ENCODE peak calls at places on chromosomes 6 and 20, in seven cellular contexts. W is H9; G is RWPE1; C is GM12891; L is HCEC 1CT; Q is stimulated activated CD4-positive, alpha-beta T cell treated with anti-CD3 and anti-CD28 coated beads, Interleukin-4, amount 100 ng/mL, for 24 hours; E is fibroblast of lung. R is an unnamed sample.

GRCh38 chr6:91435630-91436029 is 848.8 kb upstream of the MAP3K7 start:
- DNase-seq in W (no peak), G (no peak), C (no peak), L (no peak), Q (no peak), E (no peak), R (no peak)

GRCh38 chr6:166415306-166415705 is 32.6 kb upstream of the MPC1 start:
- DNase-seq in W (no peak), G (no peak), C (no peak), L (no peak), Q (peak; percentile 22), E (no peak), R (no peak)

GRCh38 chr6:32973144-32973854 is 4.9 kb downstream of the BRD2 start:
- DNase-seq in W (no peak), G (no peak), C (no peak), L (peak; percentile 48), Q (peak; percentile 54), E (peak; percentile 40), R (peak; percentile 68)

GRCh38 chr6:90406142-90406794 is 109.6 kb upstream of the BACH2 start:
- DNase-seq in W (no peak), G (peak; percentile 84), C (no peak), L (peak; percentile 24), Q (peak; percentile 38), E (peak; percentile 82), R (no peak)

GRCh38 chr20:35013421-35014411 is 58.0 kb downstream of the MYH7B start:
- DNase-seq in W (peak; percentile 14), G (no peak), C (no peak), L (no peak), Q (no peak), E (no peak), R (no peak)

GRCh38 chr20:33277471-33278441 is 5.3 kb upstream of the BPIFB1 start:
- DNase-seq in W (no peak), G (no peak), C (no peak), L (no peak), Q (no peak), E (no peak), R (peak; percentile 72)

GRCh38 chr6:38404900-38405556 is 234.7 kb downstream of the BTBD9 start:
- DNase-seq in W (no peak), G (peak; percentile 84), C (no peak), L (no peak), Q (no peak), E (peak; percentile 39), R (no peak)

GRCh38 chr6:107585815-107586435 is 96.0 kb downstream of the SOBP start:
- DNase-seq in W (no peak), G (no peak), C (no peak), L (no peak), Q (no peak), E (no peak), R (peak; percentile 43)

GRCh38 chr6:160442151-160442550 is 94.0 kb downstream of the SLC22A3 start:
- DNase-seq in W (no peak), G (no peak), C (no peak), L (no peak), Q (no peak), E (no peak), R (no peak)

GRCh38 chr6:100096356-100096755 is 102.3 kb upstream of the MCHR2 start:
- DNase-seq in W (no peak), G (no peak), C (no peak), L (peak; percentile 28), Q (no peak), E (no peak), R (no peak)

GRCh38 chr6:55617272-55617671 is 38.3 kb upstream of the HMGCLL1 start:
- DNase-seq in W (peak; percentile 42), G (peak; percentile 7), C (no peak), L (peak; percentile 48), Q (no peak), E (peak; percentile 25), R (peak; percentile 72)

GRCh38 chr6:131281471-131282270 is 146.4 kb downstream of the AKAP7 start:
- DNase-seq in W (peak; percentile 69), G (no peak), C (no peak), L (no peak), Q (peak; percentile 55), E (peak; percentile 38), R (peak; percentile 86)

GRCh38 chr20:38501858-38502431 is 29.3 kb downstream of the RALGAPB start:
- DNase-seq in W (no peak), G (no peak), C (no peak), L (no peak), Q (no peak), E (no peak), R (no peak)

GRCh38 chr6:79869600-79870084 is 77.7 kb downstream of the ELOVL4 start:
- DNase-seq in W (peak; percentile 86), G (peak; percentile 81), C (peak; percentile 63), L (peak; percentile 76), Q (peak; percentile 81), E (peak; percentile 61), R (peak; percentile 89)

R was measured in GM23338.